ENCODE peak calls at places on chromosome 4, in ten cellular contexts. I is stomach, M is suprapubic skin, Y is prostate gland, B is ovary, Q is IMR-90, Z is K562, K is right lobe of liver, P is transverse colon, G is body of pancreas. H is an unnamed sample.

GRCh38 chr4:113476800-113477199 is 284.7 kb downstream of the CAMK2D start:
- DNase-seq in I (no peak), M (no peak), Y (no peak), B (no peak), Q (peak; percentile 47), Z (no peak), K (no peak), P (no peak), G (no peak), H (no peak)

GRCh38 chr4:11869471-11869870 is 440.8 kb upstream of the HS3ST1 start:
- DNase-seq in I (no peak), M (no peak), Y (no peak), B (no peak), Q (no peak), Z (no peak), K (no peak), P (no peak), G (no peak), H (no peak)

GRCh38 chr4:73895201-73896177 is 26.3 kb downstream of the CXCL1 start:
- DNase-seq in I (no peak), M (no peak), Y (peak; percentile 39), B (no peak), Q (peak; percentile 42), Z (no peak), K (no peak), P (peak; percentile 18), G (no peak), H (no peak)

GRCh38 chr4:121307441-121308327 is 73.1 kb downstream of the QRFPR start:
- DNase-seq in I (no peak), M (no peak), Y (no peak), B (no peak), Q (peak; percentile 34), Z (peak; percentile 56), K (no peak), P (peak; percentile 32), G (no peak), H (peak; percentile 33)

GRCh38 chr4:73445383-73446335 is 9.6 kb downstream of the AFP start:
- DNase-seq in I (no peak), M (no peak), Y (no peak), B (no peak), Q (no peak), Z (no peak), K (no peak), P (no peak), G (no peak), H (no peak)

GRCh38 chr4:23455482-23455881 is 434.4 kb downstream of the PPARGC1A start:
- DNase-seq in I (no peak), M (no peak), Y (no peak), B (no peak), Q (no peak), Z (no peak), K (no peak), P (no peak), G (peak; percentile 19), H (peak; percentile 16)

GRCh38 chr4:90603540-90603939 is 476.3 kb downstream of the CCSER1 start:
- DNase-seq in I (no peak), M (no peak), Y (no peak), B (no peak), Q (no peak), Z (no peak), K (no peak), P (no peak), G (no peak), H (no peak)

GRCh38 chr4:32261196-32261595 is 1541.0 kb downstream of the PCDH7 start:
- DNase-seq in I (no peak), M (no peak), Y (no peak), B (no peak), Q (no peak), Z (peak; percentile 1), K (no peak), P (no peak), G (no peak), H (no peak)

GRCh38 chr4:64079316-64079715 is 329.9 kb downstream of the TECRL start:
- DNase-seq in I (no peak), M (no peak), Y (no peak), B (no peak), Q (no peak), Z (no peak), K (no peak), P (no peak), G (no peak), H (no peak)

GRCh38 chr4:155999743-156000142 is 46.1 kb upstream of the CTSO start:
- DNase-seq in I (no peak), M (no peak), Y (no peak), B (peak; percentile 10), Q (no peak), Z (no peak), K (no peak), P (no peak), G (no peak), H (no peak)

GRCh38 chr4:2364654-2365053 is 53.8 kb downstream of the ZFYVE28 start:
- DNase-seq in I (peak; percentile 34), M (no peak), Y (no peak), B (peak; percentile 73), Q (no peak), Z (peak; percentile 78), K (no peak), P (peak; percentile 31), G (peak; percentile 37), H (no peak)

GRCh38 chr4:127048371-127049085 is 584.2 kb upstream of the INTU start:
- DNase-seq in I (no peak), M (no peak), Y (no peak), B (no peak), Q (peak; percentile 34), Z (no peak), K (no peak), P (no peak), G (no peak), H (no peak)

GRCh38 chr4:2763511-2763967 is 7.4 kb upstream of the TNIP2 start:
- DNase-seq in I (no peak), M (no peak), Y (no peak), B (no peak), Q (no peak), Z (no peak), K (no peak), P (no peak), G (no peak), H (no peak)

GRCh38 chr4:145178740-145179139 is 1.6 kb downstream of the OTUD4 start:
- DNase-seq in I (no peak), M (no peak), Y (no peak), B (no peak), Q (no peak), Z (peak; percentile 43), K (no peak), P (no peak), G (no peak), H (no peak)

GRCh38 chr4:123209436-123209835 is 187.2 kb upstream of the SPRY1 start:
- DNase-seq in I (no peak), M (no peak), Y (no peak), B (no peak), Q (no peak), Z (no peak), K (no peak), P (no peak), G (no peak), H (no peak)

GRCh38 chr4:37383579-37384229 is 139.2 kb downstream of the NWD2 start:
- DNase-seq in I (no peak), M (no peak), Y (peak; percentile 8), B (no peak), Q (peak; percentile 5), Z (peak; percentile 56), K (no peak), P (peak; percentile 15), G (peak; percentile 25), H (peak; percentile 30)
- TF ChIP-seq CTCF in I (peak; percentile 45), M (no peak), Y (peak; percentile 36), B (no peak), Q (peak; percentile 47), Z (peak; percentile 86), K (peak; percentile 77), P (peak; percentile 64), G (peak; percentile 69), H (peak; percentile 58)

DNA sequence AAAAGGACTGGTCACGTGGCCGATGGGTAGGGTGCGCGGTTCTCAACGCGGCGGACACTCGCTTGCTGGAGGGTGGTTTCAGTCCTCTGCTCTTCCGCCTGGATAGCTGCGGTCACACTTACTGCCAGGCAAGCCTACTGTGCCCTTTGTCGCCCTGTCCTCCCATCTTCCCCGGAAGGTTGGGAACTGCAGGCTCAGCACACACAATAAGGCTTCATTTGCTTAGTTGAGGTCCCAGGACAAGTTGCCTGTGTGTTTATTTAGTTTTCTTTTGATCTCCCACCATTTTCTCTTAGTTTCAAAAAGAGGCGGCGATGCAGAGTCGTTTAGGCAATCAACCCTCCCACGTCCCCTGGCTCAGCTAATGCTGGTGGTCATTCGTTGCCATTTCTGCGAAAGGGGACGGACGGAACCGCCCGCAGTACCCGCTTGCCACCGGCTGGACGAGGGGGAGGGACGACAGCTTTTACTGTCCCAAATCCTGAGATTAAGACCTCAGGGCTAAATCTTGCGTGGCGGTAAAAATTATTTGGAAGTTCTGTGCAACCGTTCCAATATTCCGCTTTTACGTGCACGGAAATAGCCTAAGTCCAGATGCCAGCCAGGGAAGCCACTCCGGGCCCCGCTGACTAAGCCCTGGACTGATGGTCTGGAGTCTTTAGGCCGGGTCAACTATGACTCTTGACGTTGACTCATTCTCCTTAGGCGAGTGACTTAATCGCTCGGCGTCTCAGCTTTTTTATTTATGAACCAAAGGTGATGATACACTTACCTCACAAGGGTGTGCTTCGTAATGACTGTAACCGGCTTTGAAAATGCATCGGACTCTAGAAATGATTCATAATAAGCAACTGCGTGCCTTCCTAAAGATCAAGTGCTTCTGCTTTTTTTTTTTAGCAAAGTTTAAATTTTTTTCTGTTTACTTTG is 671 bp upstream of the EIF4E start:
- DNase-seq in I (peak; percentile 71), M (no peak), Y (peak; percentile 33), B (peak; percentile 58), Q (peak; percentile 98), Z (peak; percentile 89), K (peak; percentile 69), P (peak; percentile 75), G (peak; percentile 73), H (peak; percentile 85)
- TF ChIP-seq POLR2A in I (no peak), M (no peak), Y (peak; percentile 67), B (peak; percentile 7), Q (peak; percentile 92), Z (peak; percentile 91), K (peak; percentile 61), P (peak; percentile 89), G (peak; percentile 86), H (peak; percentile 89)

DNA sequence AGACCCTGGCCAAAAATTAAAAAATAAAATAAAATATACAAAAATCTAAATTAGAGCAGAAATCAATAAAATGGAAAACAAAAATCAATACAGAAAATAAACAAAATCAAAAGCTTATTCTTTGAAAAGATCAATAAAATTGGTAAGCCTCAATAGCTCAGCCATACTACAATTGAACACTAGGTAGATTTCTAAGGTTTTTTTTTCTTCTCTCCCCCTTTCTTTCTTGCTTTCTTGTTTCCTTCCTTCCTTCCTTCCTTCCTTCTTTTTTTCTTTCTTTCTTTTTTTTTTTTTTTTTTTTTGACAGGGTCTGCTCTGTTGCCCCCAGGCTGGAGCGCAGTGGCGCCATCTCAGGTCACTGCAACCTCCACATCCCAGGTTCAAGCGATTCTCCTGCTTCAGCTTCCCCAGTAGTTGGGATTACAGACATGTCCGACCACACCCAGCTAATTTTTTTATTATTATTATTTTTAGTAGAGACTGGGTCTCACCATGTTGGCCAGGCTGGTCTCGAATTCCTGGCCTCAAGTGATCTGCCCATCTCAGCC is 23.4 kb upstream of the PPP3CA start:
- DNase-seq in I (no peak), M (no peak), Y (no peak), B (no peak), Q (no peak), Z (no peak), K (no peak), P (no peak), G (no peak), H (no peak)
- TF ChIP-seq CTCF in I (no peak), M (no peak), Y (no peak), B (no peak), Q (no peak), Z (no peak), K (no peak), P (no peak), G (no peak), H (no peak)

GRCh38 chr4:77073981-77074865 is 1.6 kb downstream of the CCNI start:
- DNase-seq in I (no peak), M (no peak), Y (no peak), B (no peak), Q (no peak), Z (peak; percentile 18), K (no peak), P (no peak), G (no peak), H (no peak)
- TF ChIP-seq POLR2A in I (no peak), M (no peak), Y (no peak), B (no peak), Q (peak; percentile 5), Z (no peak), K (peak; percentile 11), P (no peak), G (no peak), H (no peak)